ENCODE peak calls at places on chromosomes 3 and 15, in five cellular contexts. O, U, Y, Z and N are unnamed samples.

GRCh38 chr15:80689716-80690115 is 5.4 kb upstream of the ABHD17C start:
- DNase-seq in Z (no peak), O (no peak), Y (no peak), U (no peak), N (no peak)

GRCh38 chr15:93974804-93975481 is 256.4 kb upstream of the MCTP2 start:
- DNase-seq in U (peak), Y (peak), Z (no peak), O (no peak), N (no peak)

GRCh38 chr15:82040862-82041261 is 5.0 kb downstream of the MEX3B start:
- DNase-seq in U (no peak), Z (peak), Y (peak), O (no peak), N (no peak)

GRCh38 chr3:119628390-119628789 is 30.7 kb downstream of the PLA1A start:
- DNase-seq in Y (no peak), O (no peak), Z (peak), U (no peak), N (no peak)

GRCh38 chr3:14338898-14339458 is 63.4 kb upstream of the SLC6A6 start:
- DNase-seq in Z (no peak), Y (no peak), O (no peak), U (no peak), N (no peak)

GRCh38 chr3:61877359-61877770 is 316.0 kb downstream of the PTPRG start:
- DNase-seq in O (no peak), Z (no peak), U (peak), Y (no peak), N (no peak)

GRCh38 chr3:175818811-175819464 is 959.8 kb downstream of the NAALADL2 start:
- DNase-seq in U (no peak), O (no peak), Y (no peak), Z (peak), N (no peak)

GRCh38 chr3:57164606-57165573 is at the start of gene IL17RD:
- DNase-seq in Z (peak), O (peak), Y (peak), U (peak), N (peak)

GRCh38 chr3:115657168-115657567 is 33.9 kb downstream of the GAP43 start:
- DNase-seq in Y (no peak), O (no peak), Z (no peak), U (no peak), N (no peak)

GRCh38 chr3:72375237-72376154 is 472.7 kb downstream of the SHQ1 start:
- DNase-seq in U (no peak), Y (no peak), Z (no peak), O (no peak), N (no peak)

GRCh38 chr3:44648564-44649229 is at the start of gene ZNF35:
- DNase-seq in O (peak), U (peak), Y (peak), Z (peak), N (peak)

GRCh38 chr15:35329521-35329921 is 216.4 kb downstream of the DPH6 start:
- DNase-seq in U (no peak), Y (no peak), Z (no peak), O (no peak), N (no peak)

GRCh38 chr3:198028718-198029117 is 68.7 kb downstream of the LMLN start:
- DNase-seq in Y (no peak), Z (no peak), O (no peak), U (no peak), N (no peak)

GRCh38 chr3:11564577-11565001 is 79.1 kb downstream of the VGLL4 start:
- DNase-seq in U (no peak), Z (no peak), O (no peak), Y (no peak), N (no peak)

GRCh38 chr15:75801859-75802593 is 41.2 kb upstream of the UBE2Q2 start:
- DNase-seq in Y (peak), O (peak), U (peak), Z (peak), N (peak)

GRCh38 chr3:12532182-12532581 is 13.1 kb downstream of the MKRN2OS start:
- DNase-seq in Z (no peak), U (no peak), O (no peak), Y (no peak), N (no peak)